ENCODE peak calls at places on chromosomes 13 and 19, in four cellular contexts. H, L, S and Q are unnamed samples. For H3K4me1 and H3K27me3, the result is how much of the 10 kb centered on the place peaks cover.

GRCh38 chr13:93244141-93244917 is 17.7 kb downstream of the GPC6 start:
- DNase-seq in H (peak), L (no peak), S (no peak), Q (no peak)

GRCh38 chr19:3573162-3573857 is 566 bp downstream of the HMG20B start:
- DNase-seq in H (no peak), L (no peak), S (no peak), Q (no peak)

GRCh38 chr19:46192990-46193650 is 36.4 kb upstream of the IGFL1 start:
- DNase-seq in H (peak), L (no peak), S (no peak), Q (no peak)

GRCh38 chr13:98886587-98886986 is 91.3 kb downstream of the DOCK9 start:
- DNase-seq in H (no peak), L (no peak), S (no peak), Q (no peak)

GRCh38 chr13:110428281-110428680 is 121.2 kb downstream of the COL4A2 start:
- DNase-seq in H (no peak), L (no peak), S (no peak), Q (no peak)

GRCh38 chr19:13864513-13865242 is 12.3 kb upstream of the NANOS3 start:
- DNase-seq in H (no peak), L (no peak), S (no peak), Q (no peak)

GRCh38 chr19:53212703-53213320 is 19.7 kb upstream of the ZNF665 start:
- DNase-seq in H (no peak), L (no peak), S (no peak), Q (no peak)

GRCh38 chr13:79782541-79783216 is 301.7 kb downstream of the NDFIP2 start:
- DNase-seq in H (peak), L (no peak), S (peak), Q (no peak)

GRCh38 chr19:58439576-58440554 is at the start of gene ZNF132:
- DNase-seq in H (peak), L (peak), S (peak), Q (peak)

GRCh38 chr19:28610731-28611130 is 602.2 kb downstream of the UQCRFS1 start:
- DNase-seq in H (no peak), L (no peak), S (no peak), Q (no peak)

GRCh38 chr13:72952529-72953141 is 106.2 kb upstream of the KLF5 start:
- DNase-seq in H (no peak), L (no peak), S (no peak), Q (peak)

GRCh38 chr19:3284759-3285646 is 60.5 kb downstream of the CELF5 start:
- DNase-seq in H (peak), L (peak), S (peak), Q (peak)

GRCh38 chr13:110628477-110628793 is 13.1 kb downstream of the NAXD start:
- DNase-seq in H (peak), L (no peak), S (no peak), Q (no peak)

GRCh38 chr19:5178841-5179625 is 161.6 kb downstream of the PTPRS start:
- DNase-seq in H (no peak), L (no peak), S (no peak), Q (no peak)

GRCh38 chr13:91181892-91182291 is 165.6 kb upstream of the MIR17HG start:
- DNase-seq in H (no peak), L (no peak), S (no peak), Q (no peak)

GRCh38 chr13:33208290-33208990 is 77.1 kb downstream of the STARD13 start:
- DNase-seq in H (no peak), L (no peak), S (no peak), Q (no peak)

GRCh38 chr13:26685606-26686005 is 75.0 kb downstream of the GPR12 start:
- DNase-seq in H (no peak), L (no peak), S (no peak), Q (no peak)

GRCh38 chr19:35995655-35995993 is 636 bp downstream of the SDHAF1 start:
- DNase-seq in H (peak), L (peak), S (peak), Q (peak)

GRCh38 chr13:67230774-67231480 is 791 bp upstream of the PCDH9 start:
- DNase-seq in H (peak), L (peak), S (peak), Q (peak)

GRCh38 chr13:99339736-99340392 is 32.7 kb upstream of the GPR183 start:
- DNase-seq in H (peak), L (peak), S (no peak), Q (peak)

GRCh38 chr19:19403373-19403901 is 2.0 kb upstream of the GATAD2A start:
- DNase-seq in H (peak), L (no peak), S (no peak), Q (no peak)

GRCh38 chr19:19402656-19403372 is 2.7 kb upstream of the GATAD2A start:
- DNase-seq in H (peak), L (no peak), S (no peak), Q (no peak)

GRCh38 chr19:19406878-19407639 is 1.6 kb downstream of the GATAD2A start:
- DNase-seq in H (peak), L (peak), S (no peak), Q (peak)

GRCh38 chr19:19405919-19406877 is 723 bp downstream of the GATAD2A start:
- DNase-seq in H (peak), L (peak), S (peak), Q (peak)

GRCh38 chr19:19404879-19405860 is at the start of gene GATAD2A:
- DNase-seq in H (peak), L (peak), S (peak), Q (peak)
- H3K4me1 ChIP-seq in H (under half), L (under half), S (under half), Q (under half)

GRCh38 chr19:1783874-1784273 is 28.2 kb downstream of the ATP8B3 start:
- DNase-seq in H (no peak), L (no peak), S (no peak), Q (no peak)

GRCh38 chr19:1787116-1787515 is 25.0 kb downstream of the ATP8B3 start:
- DNase-seq in H (no peak), L (no peak), S (no peak), Q (no peak)

GRCh38 chr19:1783354-1783753 is 28.7 kb downstream of the ATP8B3 start:
- DNase-seq in H (no peak), L (no peak), S (no peak), Q (no peak)

GRCh38 chr19:1786668-1787067 is 25.4 kb downstream of the ATP8B3 start:
- DNase-seq in H (no peak), L (no peak), S (no peak), Q (no peak)

GRCh38 chr19:1785310-1785709 is 26.8 kb downstream of the ATP8B3 start:
- DNase-seq in H (no peak), L (no peak), S (no peak), Q (no peak)
- H3K27me3 ChIP-seq in H (under half), L (under half), S (under half), Q (under half)

DNA sequence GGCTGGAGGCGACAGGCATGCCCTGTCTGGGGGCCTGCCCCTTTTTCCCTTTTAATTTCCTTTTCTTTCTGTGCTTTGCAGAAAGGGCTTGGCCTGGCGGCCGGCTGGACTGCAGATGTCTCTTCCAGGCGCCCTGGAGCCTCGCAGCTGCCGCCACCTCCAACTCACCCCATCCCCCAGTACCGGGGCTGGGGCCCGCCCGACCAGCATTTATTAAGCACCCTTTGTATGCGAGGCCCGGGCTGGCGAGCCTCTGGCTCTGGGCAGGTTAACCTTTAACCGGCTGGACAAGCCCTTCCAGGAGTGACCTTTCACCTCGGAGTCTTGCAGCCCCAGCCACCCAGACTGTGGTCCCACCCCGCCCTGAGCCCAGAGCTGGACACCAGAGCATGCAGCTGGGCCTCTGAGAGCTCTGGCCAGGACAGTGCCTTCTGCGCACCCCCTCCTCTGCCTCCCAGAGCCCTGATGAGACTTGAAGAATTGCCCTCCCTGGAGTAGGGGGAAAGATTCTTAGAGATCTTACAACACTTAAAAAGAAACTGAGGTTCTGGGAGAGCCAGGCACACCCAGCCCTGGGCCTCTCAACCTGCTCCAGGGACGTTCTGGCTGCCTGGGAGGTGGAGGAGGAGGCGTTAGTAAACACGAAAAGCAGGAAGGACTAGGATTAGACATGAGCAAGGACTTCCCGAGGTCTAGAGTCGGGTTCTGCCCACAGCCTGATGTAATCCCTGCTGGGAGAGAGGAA is 1.1 kb upstream of the NR2F6 start:
- DNase-seq in H (peak), L (no peak), S (no peak), Q (no peak)
- H3K4me1 ChIP-seq in H (under half), L (under half), S (under half), Q (under half)

DNA sequence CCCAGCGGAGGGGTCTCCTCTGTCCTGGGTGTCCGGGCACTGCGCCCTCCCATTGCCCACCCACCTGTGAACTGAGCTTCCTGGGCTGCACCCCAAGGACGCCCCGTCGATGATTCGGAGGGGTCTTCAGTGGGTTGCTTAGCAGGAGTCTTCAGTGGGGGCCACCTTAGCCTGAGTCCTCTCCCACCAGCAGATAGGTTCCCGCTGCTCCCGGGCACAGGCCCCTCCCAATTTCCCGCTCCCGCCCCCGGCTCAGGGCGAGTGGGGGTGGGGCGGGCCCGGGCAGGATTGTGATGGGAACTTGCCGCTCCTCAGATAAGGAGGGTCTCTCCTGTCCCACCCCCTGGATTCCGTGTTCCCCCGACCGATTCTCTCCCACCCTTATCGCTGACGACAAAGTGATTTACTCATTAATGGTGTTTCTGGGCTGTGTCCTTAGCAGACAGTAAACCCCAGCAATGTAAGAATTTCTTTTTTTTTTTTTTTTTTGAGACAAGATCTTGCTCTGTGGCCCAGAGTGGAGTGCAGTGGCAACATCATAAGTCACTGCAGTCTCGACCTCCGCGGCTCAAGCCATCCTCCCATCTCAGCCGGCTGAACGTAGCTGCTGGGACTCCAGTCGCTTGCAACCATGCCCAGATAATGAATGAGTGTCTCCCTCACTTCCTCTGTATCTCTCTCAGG is 655 bp upstream of the S1PR5 start:
- DNase-seq in H (peak), L (peak), S (peak), Q (no peak)
- H3K27me3 ChIP-seq in H (half or more), L (under half), S (under half), Q (under half)

GRCh38 chr19:452829-453228 is 8.0 kb downstream of the SHC2 start:
- DNase-seq in H (no peak), L (no peak), S (no peak), Q (no peak)

GRCh38 chr19:453606-454005 is 7.2 kb downstream of the SHC2 start:
- DNase-seq in H (no peak), L (no peak), S (no peak), Q (no peak)

GRCh38 chr19:456547-457110 is 4.2 kb downstream of the SHC2 start:
- DNase-seq in H (no peak), L (no peak), S (no peak), Q (no peak)

GRCh38 chr19:455851-456546 is 4.8 kb downstream of the SHC2 start:
- DNase-seq in H (no peak), L (no peak), S (no peak), Q (no peak)

GRCh38 chr19:455031-455705 is 5.7 kb downstream of the SHC2 start:
- DNase-seq in H (no peak), L (no peak), S (no peak), Q (no peak)
- H3K4me1 ChIP-seq in H (under half), L (under half), S (under half), Q (under half)

GRCh38 chr13:112063309-112063626 is 3.7 kb upstream of the SOX1 start:
- DNase-seq in H (no peak), L (no peak), S (no peak), Q (no peak)

GRCh38 chr13:112061367-112062046 is 5.4 kb upstream of the SOX1 start:
- DNase-seq in H (no peak), L (no peak), S (peak), Q (no peak)

GRCh38 chr13:112060899-112061366 is 6.0 kb upstream of the SOX1 start:
- DNase-seq in H (no peak), L (no peak), S (peak), Q (no peak)

GRCh38 chr13:112062619-112063308 is 4.2 kb upstream of the SOX1 start:
- DNase-seq in H (no peak), L (no peak), S (peak), Q (no peak)

GRCh38 chr13:112062047-112062618 is 4.8 kb upstream of the SOX1 start:
- DNase-seq in H (no peak), L (no peak), S (no peak), Q (no peak)
- H3K27me3 ChIP-seq in H (half or more), L (under half), S (half or more), Q (under half)